ENCODE peak calls at places on chromosomes 12 and 14, in ten cellular contexts. P is brain microvascular endothelial cell, D is upper lobe of right lung, G is hepatocyte, E is tibial nerve, R is GM23248, V is PC-9, T is neural progenitor cell, N is ovary, H is adrenal gland. I is an unnamed sample.

GRCh38 chr12:70571705-70572269 is 65.4 kb downstream of the PTPRB start:
- DNase-seq in P (no peak), D (no peak), G (no peak), E (no peak), R (peak; percentile 37), V (no peak), T (no peak), N (no peak), H (no peak), I (no peak)

GRCh38 chr14:53534841-53535240 is 381.7 kb upstream of the DDHD1 start:
- DNase-seq in P (no peak), D (no peak), G (no peak), E (no peak), R (peak; percentile 36), V (no peak), T (no peak), N (no peak), H (no peak), I (no peak)

GRCh38 chr12:94872671-94873367 is 130.7 kb downstream of the NDUFA12 start:
- DNase-seq in P (no peak), D (no peak), G (peak; percentile 13), E (no peak), R (no peak), V (no peak), T (peak; percentile 44), N (peak; percentile 53), H (no peak), I (peak; percentile 80)

GRCh38 chr12:12892670-12893290 is 1.4 kb downstream of the GPRC5A start:
- DNase-seq in P (no peak), D (peak; percentile 82), G (no peak), E (no peak), R (no peak), V (peak; percentile 48), T (no peak), N (no peak), H (no peak), I (no peak)

GRCh38 chr12:132302466-132303358 is 26.7 kb downstream of the GALNT9 start:
- DNase-seq in P (no peak), D (no peak), G (no peak), E (no peak), R (no peak), V (no peak), T (no peak), N (no peak), H (no peak), I (no peak)

GRCh38 chr14:93951798-93952540 is 24.4 kb downstream of the ASB2 start:
- DNase-seq in P (no peak), D (no peak), G (no peak), E (no peak), R (peak; percentile 8), V (no peak), T (no peak), N (no peak), H (no peak), I (no peak)

GRCh38 chr12:114670257-114670955 is 13.6 kb downstream of the TBX3 start:
- DNase-seq in P (no peak), D (no peak), G (no peak), E (no peak), R (peak; percentile 30), V (no peak), T (no peak), N (no peak), H (no peak), I (no peak)

GRCh38 chr12:122659579-122659978 is 43.6 kb downstream of the HCAR2 start:
- DNase-seq in P (no peak), D (no peak), G (no peak), E (no peak), R (no peak), V (no peak), T (no peak), N (no peak), H (peak; percentile 55), I (no peak)

GRCh38 chr12:67354322-67354721 is 85.2 kb downstream of the CAND1 start:
- DNase-seq in P (no peak), D (no peak), G (no peak), E (no peak), R (peak; percentile 40), V (no peak), T (no peak), N (no peak), H (no peak), I (no peak)

GRCh38 chr12:67355428-67356385 is 86.5 kb downstream of the CAND1 start:
- DNase-seq in P (peak; percentile 53), D (no peak), G (peak; percentile 73), E (no peak), R (peak; percentile 81), V (peak; percentile 68), T (peak; percentile 79), N (no peak), H (peak; percentile 29), I (peak; percentile 26)

GRCh38 chr12:67352682-67353081 is 83.5 kb downstream of the CAND1 start:
- DNase-seq in P (no peak), D (no peak), G (no peak), E (no peak), R (peak; percentile 32), V (no peak), T (no peak), N (no peak), H (no peak), I (no peak)

GRCh38 chr12:67356400-67356799 is 87.2 kb downstream of the CAND1 start:
- DNase-seq in P (no peak), D (no peak), G (no peak), E (no peak), R (no peak), V (no peak), T (no peak), N (no peak), H (no peak), I (no peak)

DNA sequence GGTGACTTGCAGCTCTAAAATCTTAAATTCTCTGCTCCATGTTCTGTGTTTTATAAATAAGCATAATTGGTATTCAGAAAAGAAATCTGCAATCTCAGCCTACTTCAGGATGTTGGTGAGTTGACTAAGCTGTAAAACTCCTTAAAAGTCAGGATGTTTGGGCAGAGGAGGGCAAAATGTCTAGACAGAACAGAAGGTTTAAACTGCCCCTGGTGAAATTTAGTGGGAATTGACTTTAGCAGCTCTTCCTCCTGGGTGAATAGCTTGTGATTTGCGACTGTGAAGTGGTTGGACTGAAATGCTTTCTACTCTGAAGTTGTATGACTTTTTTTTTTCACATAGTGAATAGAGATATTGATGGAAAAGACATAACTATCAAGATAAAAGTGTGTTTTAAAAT is 85.8 kb downstream of the CAND1 start:
- DNase-seq in P (no peak), D (no peak), G (no peak), E (no peak), R (peak; percentile 35), V (no peak), T (peak; percentile 5), N (no peak), H (no peak), I (no peak)
- H3K4me3 ChIP-seq in P (no peak overlapping the region), D (no peak overlapping the region), G (no peak overlapping the region), E (no peak overlapping the region), R (no peak overlapping the region), V (no peak overlapping the region), T (no peak overlapping the region), N (no peak overlapping the region), H (no peak overlapping the region), I (no peak overlapping the region)

DNA sequence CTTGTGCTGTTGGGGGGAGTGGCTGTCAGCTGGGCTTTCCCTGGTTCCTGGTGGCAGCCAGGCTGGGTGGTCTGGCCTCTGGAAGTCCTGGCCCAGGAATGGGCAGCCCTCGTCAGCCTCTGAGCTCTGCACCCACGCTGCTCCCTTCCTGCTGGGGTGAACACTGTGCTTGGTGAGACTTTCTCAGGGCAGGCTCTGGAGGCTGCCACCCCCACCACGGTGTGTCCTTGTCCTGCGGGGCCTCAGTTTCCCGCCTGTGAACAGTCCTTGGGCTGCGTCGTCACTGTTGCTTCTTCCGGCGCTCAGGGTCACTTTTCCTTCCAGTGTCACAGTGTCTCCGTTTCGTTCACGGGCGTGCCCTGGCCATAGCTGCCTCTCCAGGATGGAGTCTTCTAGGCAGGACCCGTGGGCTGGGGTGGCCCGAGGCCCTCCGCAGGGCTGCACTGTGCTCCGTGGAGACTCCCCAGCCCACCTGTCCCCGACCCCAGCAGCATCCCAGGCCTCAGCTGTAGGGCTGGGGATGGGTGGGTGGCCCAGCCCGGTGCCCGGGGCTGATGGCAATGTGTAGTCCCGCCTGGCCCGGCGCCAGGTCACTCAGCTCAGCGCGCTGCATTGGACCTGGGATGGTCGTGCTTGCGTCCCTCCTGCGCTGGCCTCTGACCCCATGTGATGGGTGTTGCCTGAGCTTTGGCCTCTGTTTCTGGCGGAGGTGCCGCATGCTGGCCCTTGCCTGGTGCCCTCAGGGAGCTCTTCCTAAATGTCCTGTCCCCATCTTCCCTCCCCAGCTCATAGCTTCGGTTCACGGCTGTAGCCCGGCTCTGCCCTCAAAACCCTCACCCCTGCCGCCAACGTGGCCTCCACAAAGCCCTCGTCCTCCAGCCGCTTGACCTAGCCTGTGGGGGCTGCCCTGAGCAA is 6.8 kb downstream of the KIF26A start:
- DNase-seq in P (no peak), D (peak; percentile 64), G (no peak), E (no peak), R (no peak), V (no peak), T (no peak), N (peak; percentile 26), H (peak; percentile 9), I (peak; percentile 65)
- H3K36me3 ChIP-seq in P (no peaks in the 10 kb centered on the region), D (no peaks in the 10 kb centered on the region), G (no peaks in the 10 kb centered on the region), E (no peaks in the 10 kb centered on the region), R (no peaks in the 10 kb centered on the region), V (no peaks in the 10 kb centered on the region), T (no peaks in the 10 kb centered on the region), N (no peaks in the 10 kb centered on the region), H (no peaks in the 10 kb centered on the region), I (no peaks in the 10 kb centered on the region)

GRCh38 chr14:102317564-102318248 is 1.8 kb upstream of the ZNF839 start:
- DNase-seq in P (no peak), D (no peak), G (peak; percentile 45), E (no peak), R (peak; percentile 41), V (peak; percentile 65), T (peak; percentile 33), N (no peak), H (no peak), I (no peak)

GRCh38 chr14:102316746-102317563 is 2.6 kb upstream of the ZNF839 start:
- DNase-seq in P (peak; percentile 88), D (peak; percentile 96), G (peak; percentile 96), E (peak; percentile 88), R (peak; percentile 97), V (peak; percentile 85), T (peak; percentile 97), N (peak; percentile 93), H (peak; percentile 90), I (peak; percentile 96)

GRCh38 chr14:102319351-102320032 is at the start of gene ZNF839:
- DNase-seq in P (peak; percentile 90), D (peak; percentile 97), G (peak; percentile 95), E (peak; percentile 89), R (peak; percentile 96), V (peak; percentile 76), T (peak; percentile 93), N (peak; percentile 95), H (peak; percentile 93), I (peak; percentile 95)

GRCh38 chr14:102320033-102320660 is 601 bp downstream of the ZNF839 start:
- DNase-seq in P (peak; percentile 42), D (peak; percentile 78), G (peak; percentile 63), E (peak; percentile 24), R (peak; percentile 88), V (peak; percentile 46), T (peak; percentile 62), N (peak; percentile 67), H (peak; percentile 70), I (no peak)

GRCh38 chr14:102318781-102319276 is 717 bp upstream of the ZNF839 start:
- DNase-seq in P (no peak), D (no peak), G (no peak), E (peak; percentile 15), R (no peak), V (no peak), T (no peak), N (peak; percentile 51), H (no peak), I (no peak)
- H3K4me3 ChIP-seq in P (peak overlapping the region; percentile 82), D (peak overlapping the region; percentile 77), G (peak overlapping the region; percentile 88), E (peak overlapping the region; percentile 78), R (peak overlapping the region; percentile 85), V (peak overlapping the region; percentile 69), T (peak overlapping the region; percentile 92), N (peak overlapping the region; percentile 56), H (no peak overlapping the region), I (peak overlapping the region; percentile 89)

DNA sequence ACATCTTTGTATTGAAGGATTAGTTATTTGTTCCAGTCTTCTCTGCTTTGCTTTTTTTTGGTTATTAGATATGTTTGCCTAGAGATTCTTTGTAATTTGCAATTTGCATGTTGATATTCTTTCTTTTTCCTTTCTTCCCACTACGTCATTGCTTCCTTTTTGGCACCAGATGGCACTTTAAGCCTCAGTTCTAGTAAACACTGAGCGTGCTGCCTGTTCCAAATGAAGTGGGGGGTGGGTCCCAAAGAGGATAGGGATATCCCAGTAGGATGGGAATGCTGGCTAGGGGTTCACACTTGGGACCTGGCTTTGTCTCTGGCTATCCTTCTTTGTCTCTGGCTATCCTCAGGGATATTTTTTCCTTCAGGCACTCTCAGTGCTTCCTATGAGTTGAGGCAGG is 17.0 kb downstream of the EAPP start:
- DNase-seq in P (no peak), D (no peak), G (no peak), E (no peak), R (no peak), V (no peak), T (no peak), N (no peak), H (no peak), I (no peak)
- H3K36me3 ChIP-seq in P (peaks cover 55% of the 10 kb centered on the region), D (peaks cover 100% of the 10 kb centered on the region), G (no peaks in the 10 kb centered on the region), E (peaks cover 52% of the 10 kb centered on the region), R (peaks cover 53% of the 10 kb centered on the region), V (peaks cover 6% of the 10 kb centered on the region), T (no peaks in the 10 kb centered on the region), N (no peaks in the 10 kb centered on the region), H (no peaks in the 10 kb centered on the region), I (peaks cover 25% of the 10 kb centered on the region)

I was measured in H7.